ENCODE peak calls at places on chromosome 15, in eight cellular contexts. Y is HuH-7.5; T is tibial nerve; B is T1000; H is Caki2; G is GM23338; D is natural killer cell treated with Interleukin-12 subunit alpha and Interleukin-12 subunit beta and Interleukin-15 and Interleukin-18, amount 100 ng/mL, for 72 hours; O is naive thymus-derived CD4-positive, alpha-beta T cell. L is an unnamed sample.

GRCh38 chr15:51846463-51847230 is 17.2 kb downstream of the TMOD3 start:
- DNase-seq in Y (no peak), H (peak), T (no peak), G (no peak), D (no peak), B (no peak), O (no peak), L (no peak)

GRCh38 chr15:90660195-90660995 is 56.8 kb upstream of the BLM start:
- DNase-seq in B (peak), D (peak), T (peak), H (peak), Y (no peak), O (peak), G (no peak), L (no peak)

GRCh38 chr15:24898715-24899278 is 56.0 kb upstream of the SNRPN start:
- DNase-seq in H (no peak), G (peak), B (no peak), D (no peak), O (no peak), Y (no peak), T (no peak), L (no peak)

GRCh38 chr15:68417051-68417450 is 14.9 kb downstream of the ITGA11 start:
- DNase-seq in O (no peak), D (no peak), G (no peak), B (no peak), Y (no peak), T (no peak), H (no peak), L (no peak)

GRCh38 chr15:28101201-28101600 is 2.1 kb upstream of the OCA2 start:
- DNase-seq in O (no peak), T (no peak), B (no peak), Y (no peak), G (no peak), H (no peak), D (no peak), L (no peak)

GRCh38 chr15:74790080-74790916 is 8.4 kb downstream of the CSK start:
- DNase-seq in H (no peak), D (peak), Y (no peak), O (no peak), G (no peak), T (peak), B (peak), L (no peak)

GRCh38 chr15:38660726-38661125 is 96.1 kb upstream of the RASGRP1 start:
- DNase-seq in H (no peak), D (no peak), T (no peak), O (peak), Y (no peak), G (no peak), B (no peak), L (no peak)

GRCh38 chr15:40047413-40048154 is 8.6 kb upstream of the SRP14 start:
- DNase-seq in B (no peak), D (peak), G (no peak), T (no peak), O (peak), H (peak), Y (no peak), L (no peak)

GRCh38 chr15:61116830-61117229 is 112.3 kb downstream of the RORA start:
- DNase-seq in B (no peak), H (no peak), O (no peak), T (no peak), G (no peak), D (no peak), Y (no peak), L (no peak)

L was measured in Panc1.